ENCODE peak calls at places on chromosome 12, in ten cellular contexts. U is lower lobe of right lung, I is fibroblast of lung, N is lung, Q is right atrium auricular region, X is cardiac muscle cell, K is body of pancreas, W is GM23338, B is heart right ventricle, Z is Caco-2. S is an unnamed sample.

GRCh38 chr12:117140397-117141096 is 41.3 kb upstream of the TESC start:
- DNase-seq in U (peak; percentile 63), I (no peak), N (peak; percentile 58), Q (no peak), X (no peak), K (peak; percentile 62), W (no peak), B (no peak), Z (no peak), S (no peak)

GRCh38 chr12:127245437-127245836 is 1021.5 kb upstream of the TMEM132C start:
- DNase-seq in U (no peak), I (no peak), N (no peak), Q (no peak), X (peak; percentile 3), K (no peak), W (no peak), B (no peak), Z (no peak), S (no peak)

GRCh38 chr12:48857278-48857994 is 5.5 kb upstream of the DDX23 start:
- DNase-seq in U (no peak), I (no peak), N (no peak), Q (no peak), X (no peak), K (no peak), W (no peak), B (no peak), Z (no peak), S (no peak)

GRCh38 chr12:58905422-58905821 is 14.9 kb downstream of the LRIG3 start:
- DNase-seq in U (no peak), I (no peak), N (no peak), Q (no peak), X (no peak), K (no peak), W (no peak), B (no peak), Z (no peak), S (no peak)

GRCh38 chr12:38911611-38912010 is 6.2 kb upstream of the CPNE8 start:
- DNase-seq in U (no peak), I (no peak), N (no peak), Q (no peak), X (peak; percentile 21), K (no peak), W (peak; percentile 33), B (no peak), Z (no peak), S (no peak)

GRCh38 chr12:2147335-2147734 is 94.5 kb downstream of the CACNA1C start:
- DNase-seq in U (no peak), I (no peak), N (no peak), Q (no peak), X (no peak), K (no peak), W (no peak), B (no peak), Z (no peak), S (no peak)

GRCh38 chr12:2179953-2180736 is 127.4 kb downstream of the CACNA1C start:
- DNase-seq in U (no peak), I (peak; percentile 98), N (no peak), Q (peak; percentile 84), X (peak; percentile 94), K (peak; percentile 49), W (no peak), B (peak; percentile 65), Z (no peak), S (no peak)

GRCh38 chr12:83265798-83266197 is 579.1 kb downstream of the TMTC2 start:
- DNase-seq in U (no peak), I (no peak), N (no peak), Q (no peak), X (no peak), K (no peak), W (no peak), B (no peak), Z (no peak), S (no peak)

GRCh38 chr12:127779301-127780045 is 487.5 kb upstream of the TMEM132C start:
- DNase-seq in U (no peak), I (no peak), N (no peak), Q (no peak), X (no peak), K (no peak), W (no peak), B (no peak), Z (no peak), S (no peak)

GRCh38 chr12:117178745-117179144 is 11.5 kb downstream of the FBXO21 start:
- DNase-seq in U (no peak), I (no peak), N (no peak), Q (no peak), X (no peak), K (no peak), W (no peak), B (no peak), Z (no peak), S (no peak)

GRCh38 chr12:120720234-120720968 is 5.2 kb upstream of the ACADS start:
- DNase-seq in U (no peak), I (peak; percentile 71), N (no peak), Q (no peak), X (peak; percentile 88), K (no peak), W (no peak), B (no peak), Z (no peak), S (no peak)

GRCh38 chr12:82425241-82425640 is 66.9 kb downstream of the METTL25 start:
- DNase-seq in U (no peak), I (peak; percentile 27), N (no peak), Q (no peak), X (peak; percentile 73), K (no peak), W (no peak), B (no peak), Z (no peak), S (no peak)

GRCh38 chr12:48996794-48997718 is 2.1 kb downstream of the DDN start:
- DNase-seq in U (peak; percentile 86), I (peak; percentile 68), N (peak; percentile 77), Q (peak; percentile 84), X (peak; percentile 73), K (peak; percentile 79), W (peak; percentile 95), B (peak; percentile 78), Z (peak; percentile 76), S (peak; percentile 77)

GRCh38 chr12:50110762-50111416 is 1.1 kb upstream of the COX14 start:
- DNase-seq in U (peak; percentile 83), I (peak; percentile 12), N (peak; percentile 63), Q (peak; percentile 72), X (no peak), K (peak; percentile 73), W (peak; percentile 70), B (peak; percentile 76), Z (peak; percentile 87), S (no peak)

GRCh38 chr12:130120012-130120805 is 42.1 kb upstream of the FZD10 start:
- DNase-seq in U (no peak), I (no peak), N (no peak), Q (no peak), X (no peak), K (no peak), W (no peak), B (no peak), Z (no peak), S (no peak)

DNA sequence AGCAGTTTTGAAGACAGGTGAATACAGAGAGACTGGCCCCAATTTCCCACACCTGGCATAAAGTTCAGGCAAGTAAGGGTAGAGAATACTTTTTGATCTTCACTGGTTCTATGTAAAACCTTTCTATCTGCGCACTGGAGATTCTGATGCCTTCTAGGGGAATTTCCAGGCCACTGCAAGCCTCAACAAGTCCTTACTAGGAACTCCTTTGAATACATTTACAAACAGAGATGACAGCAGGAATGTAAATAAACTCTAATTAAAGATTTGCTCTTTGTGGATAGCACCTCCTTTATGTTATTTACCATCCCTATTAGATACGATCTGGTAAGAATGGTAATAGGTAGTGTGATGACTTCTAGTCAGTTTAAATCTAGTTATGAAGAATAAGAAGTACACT is 69.2 kb downstream of the NTN4 start:
- DNase-seq in U (no peak), I (peak; percentile 12), N (no peak), Q (no peak), X (no peak), K (no peak), W (peak; percentile 64), B (no peak), Z (no peak), S (no peak)
- TF ChIP-seq CTCF in U (no peak), I (peak; percentile 29), N (no peak), Q (peak; percentile 31), X (no peak), K (no peak), W (peak; percentile 49), B (no peak), Z (peak; percentile 37), S (no peak)

DNA sequence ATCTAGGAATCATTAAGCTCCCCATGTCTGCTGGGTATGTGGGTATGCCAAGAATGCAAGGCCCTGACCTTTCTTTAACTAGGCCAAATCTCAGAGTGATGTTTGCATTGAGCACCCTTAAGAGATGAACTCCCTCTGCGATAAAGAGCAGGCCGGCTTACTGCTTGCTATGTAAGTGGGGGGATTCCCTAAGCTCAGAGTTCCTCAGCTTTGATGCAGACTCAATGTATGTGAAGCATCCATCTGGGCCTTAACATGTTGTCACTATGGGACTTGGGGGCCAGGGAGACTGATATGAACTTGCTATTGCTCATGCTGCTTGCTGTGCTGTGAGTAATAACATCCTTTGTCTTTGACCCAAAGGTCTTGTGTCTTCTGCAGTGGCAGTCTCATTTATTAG is 149.7 kb downstream of the C12orf75 start:
- DNase-seq in U (no peak), I (no peak), N (no peak), Q (no peak), X (no peak), K (no peak), W (peak; percentile 64), B (no peak), Z (peak; percentile 65), S (no peak)
- H3K4me1 ChIP-seq in U (no peaks in the 10 kb centered on the region), I (no peaks in the 10 kb centered on the region), N (peaks cover 2% of the 10 kb centered on the region), Q (no peaks in the 10 kb centered on the region), X (no peaks in the 10 kb centered on the region), K (no peaks in the 10 kb centered on the region), W (peaks cover 24% of the 10 kb centered on the region), B (peaks cover 6% of the 10 kb centered on the region), Z (peaks cover 32% of the 10 kb centered on the region), S (no peaks in the 10 kb centered on the region)

DNA sequence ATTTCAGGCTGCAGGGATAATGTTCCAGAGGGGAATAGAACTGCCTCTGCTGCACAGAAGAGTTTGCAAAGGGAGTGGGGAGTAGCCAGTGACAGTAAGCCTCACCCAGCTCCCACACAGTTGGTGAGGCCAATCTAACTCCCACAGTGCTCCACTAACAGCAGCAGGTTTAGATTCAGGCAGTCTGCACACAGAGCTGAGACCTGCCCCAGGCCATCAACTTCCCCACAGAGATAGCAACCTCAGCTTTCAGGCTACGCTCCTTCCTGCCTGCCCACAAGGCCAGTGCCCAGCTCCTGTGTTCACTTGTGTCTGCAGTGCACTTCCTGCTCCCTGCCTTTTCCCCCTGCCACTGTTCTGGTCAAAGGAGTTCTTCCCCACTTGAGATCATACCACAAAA is 107.5 kb downstream of the TBC1D30 start:
- DNase-seq in U (no peak), I (no peak), N (no peak), Q (no peak), X (no peak), K (no peak), W (no peak), B (no peak), Z (no peak), S (no peak)
- H3K27me3 ChIP-seq in U (no peaks in the 10 kb centered on the region), I (peaks cover 3% of the 10 kb centered on the region), N (no peaks in the 10 kb centered on the region), Q (no peaks in the 10 kb centered on the region), X (no peaks in the 10 kb centered on the region), K (no peaks in the 10 kb centered on the region), W (no peaks in the 10 kb centered on the region), B (peaks cover 4% of the 10 kb centered on the region), Z (no peaks in the 10 kb centered on the region), S (no peaks in the 10 kb centered on the region)

GRCh38 chr12:89269184-89269583 is 83.1 kb downstream of the DUSP6 start:
- DNase-seq in U (no peak), I (no peak), N (no peak), Q (no peak), X (no peak), K (no peak), W (no peak), B (no peak), Z (no peak), S (no peak)
- TF ChIP-seq CTCF in U (no peak), I (no peak), N (no peak), Q (no peak), X (no peak), K (no peak), W (no peak), B (no peak), Z (no peak), S (no peak)